ENCODE peak calls at places on chromosomes 16 and 17, in five cellular contexts. I is body of pancreas; H is DND-41; R is CD8-positive, alpha-beta T cell; P is psoas muscle. M is an unnamed sample. For H3K4me1, the result is how much of the 10 kb centered on the place peaks cover.

GRCh38 chr16:81927561-81928185 is 83.6 kb downstream of the SDR42E1 start:
- DNase-seq in I (no peak), H (no peak), R (no peak), P (no peak), M (no peak)

GRCh38 chr17:45784583-45785372 is 658 bp downstream of the CRHR1 start:
- DNase-seq in I (peak), H (no peak), R (peak), P (peak), M (no peak)

GRCh38 chr16:68187505-68187904 is 48.4 kb downstream of the ESRP2 start:
- DNase-seq in I (no peak), H (no peak), R (no peak), P (no peak), M (no peak)

GRCh38 chr17:31404028-31404949 is 12.8 kb downstream of the RAB11FIP4 start:
- DNase-seq in I (peak), H (no peak), R (no peak), P (no peak), M (no peak)

GRCh38 chr17:17108681-17109049 is 66.4 kb downstream of the MPRIP start:
- DNase-seq in I (peak), H (peak), R (no peak), P (no peak), M (no peak)

GRCh38 chr17:48463531-48463930 is 33.5 kb upstream of the SKAP1 start:
- DNase-seq in I (no peak), H (no peak), R (no peak), P (no peak), M (no peak)

GRCh38 chr17:83057397-83057761 is 22.0 kb upstream of the METRNL start:
- DNase-seq in I (no peak), H (no peak), R (no peak), P (no peak), M (no peak)

GRCh38 chr17:19440421-19440820 is 29.4 kb downstream of the RNF112 start:
- DNase-seq in I (no peak), H (no peak), R (no peak), P (no peak), M (no peak)

GRCh38 chr16:2835638-2836493 is 5.8 kb downstream of the ZG16B start:
- DNase-seq in I (peak), H (no peak), R (no peak), P (no peak), M (no peak)

GRCh38 chr17:61816538-61816937 is 46.8 kb downstream of the BRIP1 start:
- DNase-seq in I (no peak), H (no peak), R (no peak), P (no peak), M (no peak)

GRCh38 chr17:2949469-2950044 is 113.8 kb downstream of the OR1D5 start:
- DNase-seq in I (peak), H (no peak), R (no peak), P (peak), M (no peak)

GRCh38 chr17:82896071-82897000 is 56.5 kb upstream of the ZNF750 start:
- DNase-seq in I (no peak), H (no peak), R (no peak), P (no peak), M (no peak)

GRCh38 chr17:80253631-80254395 is 6.8 kb upstream of the RNF213 start:
- DNase-seq in I (no peak), H (no peak), R (no peak), P (no peak), M (no peak)
- H3K4me1 ChIP-seq in I (under half), H (under half), R (under half), P (under half), M (under half)

GRCh38 chr16:70433456-70434103 is 5.3 kb downstream of the ST3GAL2 start:
- DNase-seq in I (peak), H (no peak), R (no peak), P (peak), M (no peak)

GRCh38 chr16:70432800-70433455 is 6.0 kb downstream of the ST3GAL2 start:
- DNase-seq in I (no peak), H (no peak), R (no peak), P (no peak), M (no peak)

GRCh38 chr16:70432304-70432799 is 6.5 kb downstream of the ST3GAL2 start:
- DNase-seq in I (no peak), H (no peak), R (no peak), P (no peak), M (no peak)

GRCh38 chr16:70437017-70437581 is 1.8 kb downstream of the ST3GAL2 start:
- DNase-seq in I (no peak), H (peak), R (no peak), P (no peak), M (no peak)

DNA sequence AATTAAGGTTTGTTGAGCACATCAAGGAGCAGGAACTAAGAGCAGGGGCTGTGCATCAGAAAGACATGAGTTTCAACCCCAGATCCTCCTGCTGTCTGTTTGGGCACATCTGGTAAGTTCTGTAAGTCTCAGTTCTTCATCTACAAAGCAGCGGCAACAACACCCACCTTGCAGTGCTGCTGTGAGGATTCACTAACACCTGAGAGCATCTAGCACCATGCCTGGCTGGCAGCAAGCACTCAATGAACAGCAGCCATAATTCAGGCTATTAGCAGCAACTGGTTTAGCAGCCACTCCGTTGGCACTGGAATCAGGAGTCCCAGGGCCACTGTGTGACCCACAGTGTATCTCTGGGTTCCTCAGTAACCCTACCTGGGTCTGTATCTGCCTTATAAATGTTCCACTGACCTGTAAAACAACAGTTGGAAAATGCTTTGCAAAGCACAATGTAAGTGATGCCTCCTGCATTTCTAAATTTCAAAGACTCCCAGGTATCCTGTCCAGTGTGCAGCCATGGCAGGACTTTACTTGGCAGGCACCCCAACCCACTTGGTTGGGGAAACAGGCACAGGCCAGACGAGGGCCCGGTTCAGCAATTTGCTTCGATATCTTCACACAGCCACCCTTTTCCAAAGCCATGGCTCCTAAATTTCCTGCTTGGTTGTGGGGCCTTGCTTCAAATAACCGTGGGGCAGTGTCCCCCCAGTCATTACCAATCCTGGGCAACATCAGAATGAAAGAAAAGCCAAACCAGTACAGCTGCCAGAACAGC is 4.2 kb downstream of the ST3GAL2 start:
- DNase-seq in I (no peak), H (no peak), R (no peak), P (no peak), M (no peak)
- H3K4me1 ChIP-seq in I (under half), H (under half), R (half or more), P (half or more), M (under half)

DNA sequence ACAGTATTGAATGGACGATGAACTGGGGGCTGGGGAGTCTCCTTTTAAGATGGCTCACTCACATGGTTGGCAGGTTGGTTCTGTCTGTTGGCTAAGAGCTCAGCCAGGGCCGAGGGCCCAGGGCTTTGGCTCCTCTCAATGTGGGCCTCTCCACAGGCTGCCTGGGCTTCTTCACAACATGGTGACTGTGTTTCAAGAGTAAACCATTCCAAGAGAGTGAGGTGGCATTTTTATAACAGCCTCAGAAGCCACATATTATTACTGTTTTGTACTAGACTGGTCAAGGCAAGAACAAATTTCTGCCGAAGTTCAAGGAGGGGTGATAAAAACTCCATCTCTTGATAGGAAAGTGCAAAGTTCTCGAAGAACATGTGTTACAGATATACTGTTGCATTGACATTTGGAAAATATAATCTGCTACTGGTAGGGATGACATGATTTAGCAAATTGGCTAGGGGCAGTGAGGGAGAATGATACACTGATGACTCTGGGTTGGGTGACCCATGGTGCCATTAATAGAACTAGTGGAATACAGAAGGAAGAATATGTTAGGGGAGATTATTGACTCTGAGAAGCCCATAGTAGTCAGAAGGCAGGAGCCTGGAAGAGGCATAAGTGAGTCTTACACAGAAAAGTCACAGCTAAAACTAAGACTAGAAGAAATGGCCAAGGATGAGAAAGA is 13.7 kb downstream of the KRABD2 start:
- DNase-seq in I (no peak), H (no peak), R (no peak), P (no peak), M (no peak)
- H3K4me1 ChIP-seq in I (under half), H (under half), R (under half), P (under half), M (under half)

DNA sequence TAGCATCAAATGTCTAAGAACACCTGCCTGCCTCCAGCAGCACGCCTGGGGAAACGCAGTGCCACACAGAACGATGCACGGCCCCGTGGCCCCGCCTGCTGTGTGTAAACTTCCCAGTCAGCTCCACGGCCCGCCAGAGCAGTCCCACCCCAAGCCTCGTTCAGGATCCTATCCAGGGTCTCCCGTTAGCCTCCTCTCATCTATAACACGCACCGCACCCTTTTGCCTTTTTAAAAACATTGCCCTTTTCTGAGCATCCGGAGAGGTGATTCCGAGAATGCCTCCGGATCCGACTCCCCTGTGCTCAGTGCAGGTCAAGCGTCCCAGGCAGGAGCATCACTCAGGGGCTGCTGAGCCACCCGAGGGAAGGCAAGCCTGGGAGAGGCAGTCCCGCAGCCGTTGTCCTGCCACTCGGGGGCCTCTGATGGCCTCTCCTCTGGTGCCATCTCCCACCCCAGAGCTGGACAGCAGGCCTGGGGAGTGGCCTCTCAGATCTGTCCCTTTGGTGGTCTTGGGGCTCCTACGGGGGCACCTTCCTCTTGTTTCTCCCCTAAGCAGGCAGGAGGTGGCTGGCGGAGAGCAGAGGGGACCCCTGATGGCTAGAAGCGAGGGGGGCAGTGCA is 38.0 kb upstream of the SLC38A10 start:
- DNase-seq in I (no peak), H (no peak), R (no peak), P (no peak), M (no peak)
- H3K4me1 ChIP-seq in I (half or more), H (under half), R (under half), P (half or more), M (under half)

M was measured in iPS DF 6.9.